ENCODE peak calls at places on chromosomes 11 and 22, in nine cellular contexts. One of them, this sample, is unnamed.

GRCh38 chr11:129373489-129373953 is 2.1 kb upstream of the BARX2 start:
- DNase-seq in bronchial epithelial cell: no peak
- DNase-seq in T-helper 9 cell: no peak
- DNase-seq in GM23248: peak; percentile 59
- DNase-seq in DMS153: no peak
- DNase-seq in GM20000: peak; percentile 30
- DNase-seq in GM06990: no peak
- DNase-seq in stimulated activated CD8-positive, alpha-beta memory T cell treated with anti-CD3 and anti-CD28 coated beads, Interleukin-15, amount 100 ng/mL, for 48 hours: no peak
- DNase-seq in stimulated activated CD4-positive, alpha-beta T cell treated with anti-CD3 and anti-CD28 coated beads, Interleukin-1b, Interleukin-23, amount 100 ng/mL, for 24 hours: no peak
- DNase-seq in this sample: no peak

GRCh38 chr11:61111786-61112517 is 9.7 kb downstream of the CD5 start:
- DNase-seq in bronchial epithelial cell: no peak
- DNase-seq in T-helper 9 cell: peak; percentile 40
- DNase-seq in GM23248: no peak
- DNase-seq in DMS153: no peak
- DNase-seq in GM20000: no peak
- DNase-seq in GM06990: no peak
- DNase-seq in stimulated activated CD8-positive, alpha-beta memory T cell treated with anti-CD3 and anti-CD28 coated beads, Interleukin-15, amount 100 ng/mL, for 48 hours: peak; percentile 64
- DNase-seq in stimulated activated CD4-positive, alpha-beta T cell treated with anti-CD3 and anti-CD28 coated beads, Interleukin-1b, Interleukin-23, amount 100 ng/mL, for 24 hours: peak; percentile 60
- DNase-seq in this sample: peak; percentile 64

GRCh38 chr11:59154585-59154984 is 11.9 kb downstream of the FAM111A start:
- DNase-seq in bronchial epithelial cell: no peak
- DNase-seq in T-helper 9 cell: no peak
- DNase-seq in GM23248: no peak
- DNase-seq in DMS153: no peak
- DNase-seq in GM20000: no peak
- DNase-seq in GM06990: no peak
- DNase-seq in stimulated activated CD8-positive, alpha-beta memory T cell treated with anti-CD3 and anti-CD28 coated beads, Interleukin-15, amount 100 ng/mL, for 48 hours: no peak
- DNase-seq in stimulated activated CD4-positive, alpha-beta T cell treated with anti-CD3 and anti-CD28 coated beads, Interleukin-1b, Interleukin-23, amount 100 ng/mL, for 24 hours: no peak
- DNase-seq in this sample: no peak

GRCh38 chr11:57432714-57433163 is 5.8 kb upstream of the SLC43A3 start:
- DNase-seq in bronchial epithelial cell: peak; percentile 57
- DNase-seq in T-helper 9 cell: no peak
- DNase-seq in GM23248: peak; percentile 90
- DNase-seq in DMS153: no peak
- DNase-seq in GM20000: no peak
- DNase-seq in GM06990: no peak
- DNase-seq in stimulated activated CD8-positive, alpha-beta memory T cell treated with anti-CD3 and anti-CD28 coated beads, Interleukin-15, amount 100 ng/mL, for 48 hours: peak; percentile 28
- DNase-seq in stimulated activated CD4-positive, alpha-beta T cell treated with anti-CD3 and anti-CD28 coated beads, Interleukin-1b, Interleukin-23, amount 100 ng/mL, for 24 hours: no peak
- DNase-seq in this sample: no peak

GRCh38 chr22:45207533-45207932 is 33.2 kb downstream of the KIAA0930 start:
- DNase-seq in bronchial epithelial cell: no peak
- DNase-seq in T-helper 9 cell: no peak
- DNase-seq in GM23248: no peak
- DNase-seq in DMS153: no peak
- DNase-seq in GM20000: no peak
- DNase-seq in GM06990: no peak
- DNase-seq in stimulated activated CD8-positive, alpha-beta memory T cell treated with anti-CD3 and anti-CD28 coated beads, Interleukin-15, amount 100 ng/mL, for 48 hours: no peak
- DNase-seq in stimulated activated CD4-positive, alpha-beta T cell treated with anti-CD3 and anti-CD28 coated beads, Interleukin-1b, Interleukin-23, amount 100 ng/mL, for 24 hours: no peak
- DNase-seq in this sample: no peak

GRCh38 chr11:65003282-65003681 is 6.5 kb upstream of the BATF2 start:
- DNase-seq in bronchial epithelial cell: peak; percentile 38
- DNase-seq in T-helper 9 cell: no peak
- DNase-seq in GM23248: peak; percentile 65
- DNase-seq in DMS153: no peak
- DNase-seq in GM20000: no peak
- DNase-seq in GM06990: no peak
- DNase-seq in stimulated activated CD8-positive, alpha-beta memory T cell treated with anti-CD3 and anti-CD28 coated beads, Interleukin-15, amount 100 ng/mL, for 48 hours: no peak
- DNase-seq in stimulated activated CD4-positive, alpha-beta T cell treated with anti-CD3 and anti-CD28 coated beads, Interleukin-1b, Interleukin-23, amount 100 ng/mL, for 24 hours: no peak
- DNase-seq in this sample: no peak

GRCh38 chr11:62879554-62879953 is 1.1 kb upstream of the SLC3A2 start:
- DNase-seq in bronchial epithelial cell: no peak
- DNase-seq in T-helper 9 cell: no peak
- DNase-seq in GM23248: peak; percentile 52
- DNase-seq in DMS153: no peak
- DNase-seq in GM20000: no peak
- DNase-seq in GM06990: no peak
- DNase-seq in stimulated activated CD8-positive, alpha-beta memory T cell treated with anti-CD3 and anti-CD28 coated beads, Interleukin-15, amount 100 ng/mL, for 48 hours: no peak
- DNase-seq in stimulated activated CD4-positive, alpha-beta T cell treated with anti-CD3 and anti-CD28 coated beads, Interleukin-1b, Interleukin-23, amount 100 ng/mL, for 24 hours: no peak
- DNase-seq in this sample: no peak

GRCh38 chr11:96390403-96390830 is 604 bp downstream of the JRKL start:
- DNase-seq in bronchial epithelial cell: no peak
- DNase-seq in T-helper 9 cell: no peak
- DNase-seq in GM23248: peak; percentile 54
- DNase-seq in DMS153: no peak
- DNase-seq in GM20000: no peak
- DNase-seq in GM06990: no peak
- DNase-seq in stimulated activated CD8-positive, alpha-beta memory T cell treated with anti-CD3 and anti-CD28 coated beads, Interleukin-15, amount 100 ng/mL, for 48 hours: no peak
- DNase-seq in stimulated activated CD4-positive, alpha-beta T cell treated with anti-CD3 and anti-CD28 coated beads, Interleukin-1b, Interleukin-23, amount 100 ng/mL, for 24 hours: no peak
- DNase-seq in this sample: no peak

GRCh38 chr11:108672113-108672512 is 7.2 kb downstream of the DDX10 start:
- DNase-seq in bronchial epithelial cell: no peak
- DNase-seq in T-helper 9 cell: no peak
- DNase-seq in GM23248: peak; percentile 51
- DNase-seq in DMS153: no peak
- DNase-seq in GM20000: no peak
- DNase-seq in GM06990: no peak
- DNase-seq in stimulated activated CD8-positive, alpha-beta memory T cell treated with anti-CD3 and anti-CD28 coated beads, Interleukin-15, amount 100 ng/mL, for 48 hours: no peak
- DNase-seq in stimulated activated CD4-positive, alpha-beta T cell treated with anti-CD3 and anti-CD28 coated beads, Interleukin-1b, Interleukin-23, amount 100 ng/mL, for 24 hours: no peak
- DNase-seq in this sample: no peak

GRCh38 chr22:30238661-30239420 is 7.7 kb downstream of the LIF start:
- DNase-seq in bronchial epithelial cell: no peak
- DNase-seq in T-helper 9 cell: no peak
- DNase-seq in GM23248: peak; percentile 23
- DNase-seq in DMS153: no peak
- DNase-seq in GM20000: no peak
- DNase-seq in GM06990: no peak
- DNase-seq in stimulated activated CD8-positive, alpha-beta memory T cell treated with anti-CD3 and anti-CD28 coated beads, Interleukin-15, amount 100 ng/mL, for 48 hours: no peak
- DNase-seq in stimulated activated CD4-positive, alpha-beta T cell treated with anti-CD3 and anti-CD28 coated beads, Interleukin-1b, Interleukin-23, amount 100 ng/mL, for 24 hours: no peak
- DNase-seq in this sample: no peak

GRCh38 chr11:94926698-94927237 is 46.6 kb downstream of the CWC15 start:
- DNase-seq in bronchial epithelial cell: no peak
- DNase-seq in T-helper 9 cell: no peak
- DNase-seq in GM23248: peak; percentile 84
- DNase-seq in DMS153: no peak
- DNase-seq in GM20000: no peak
- DNase-seq in GM06990: no peak
- DNase-seq in stimulated activated CD8-positive, alpha-beta memory T cell treated with anti-CD3 and anti-CD28 coated beads, Interleukin-15, amount 100 ng/mL, for 48 hours: no peak
- DNase-seq in stimulated activated CD4-positive, alpha-beta T cell treated with anti-CD3 and anti-CD28 coated beads, Interleukin-1b, Interleukin-23, amount 100 ng/mL, for 24 hours: no peak
- DNase-seq in this sample: no peak

GRCh38 chr11:17224727-17225126 is 16.9 kb upstream of the PIK3C2A start:
- DNase-seq in bronchial epithelial cell: no peak
- DNase-seq in T-helper 9 cell: no peak
- DNase-seq in GM23248: no peak
- DNase-seq in DMS153: no peak
- DNase-seq in GM20000: no peak
- DNase-seq in GM06990: no peak
- DNase-seq in stimulated activated CD8-positive, alpha-beta memory T cell treated with anti-CD3 and anti-CD28 coated beads, Interleukin-15, amount 100 ng/mL, for 48 hours: no peak
- DNase-seq in stimulated activated CD4-positive, alpha-beta T cell treated with anti-CD3 and anti-CD28 coated beads, Interleukin-1b, Interleukin-23, amount 100 ng/mL, for 24 hours: no peak
- DNase-seq in this sample: no peak

GRCh38 chr11:75790986-75791385 is 22.4 kb downstream of the DGAT2 start:
- DNase-seq in bronchial epithelial cell: peak; percentile 81
- DNase-seq in T-helper 9 cell: no peak
- DNase-seq in GM23248: peak; percentile 26
- DNase-seq in DMS153: no peak
- DNase-seq in GM20000: no peak
- DNase-seq in GM06990: no peak
- DNase-seq in stimulated activated CD8-positive, alpha-beta memory T cell treated with anti-CD3 and anti-CD28 coated beads, Interleukin-15, amount 100 ng/mL, for 48 hours: no peak
- DNase-seq in stimulated activated CD4-positive, alpha-beta T cell treated with anti-CD3 and anti-CD28 coated beads, Interleukin-1b, Interleukin-23, amount 100 ng/mL, for 24 hours: no peak
- DNase-seq in this sample: no peak

GRCh38 chr11:69453151-69453550 is 28.3 kb upstream of the LINC01488 start:
- DNase-seq in bronchial epithelial cell: no peak
- DNase-seq in T-helper 9 cell: no peak
- DNase-seq in GM23248: no peak
- DNase-seq in DMS153: no peak
- DNase-seq in GM20000: no peak
- DNase-seq in GM06990: no peak
- DNase-seq in stimulated activated CD8-positive, alpha-beta memory T cell treated with anti-CD3 and anti-CD28 coated beads, Interleukin-15, amount 100 ng/mL, for 48 hours: no peak
- DNase-seq in stimulated activated CD4-positive, alpha-beta T cell treated with anti-CD3 and anti-CD28 coated beads, Interleukin-1b, Interleukin-23, amount 100 ng/mL, for 24 hours: no peak
- DNase-seq in this sample: no peak

GRCh38 chr11:123273616-123274015 is 78.6 kb upstream of the CLMP start:
- DNase-seq in bronchial epithelial cell: no peak
- DNase-seq in T-helper 9 cell: no peak
- DNase-seq in GM23248: no peak
- DNase-seq in DMS153: no peak
- DNase-seq in GM20000: no peak
- DNase-seq in GM06990: no peak
- DNase-seq in stimulated activated CD8-positive, alpha-beta memory T cell treated with anti-CD3 and anti-CD28 coated beads, Interleukin-15, amount 100 ng/mL, for 48 hours: no peak
- DNase-seq in stimulated activated CD4-positive, alpha-beta T cell treated with anti-CD3 and anti-CD28 coated beads, Interleukin-1b, Interleukin-23, amount 100 ng/mL, for 24 hours: no peak
- DNase-seq in this sample: no peak

GRCh38 chr11:123061403-123062157 is at the start of gene HSPA8:
- DNase-seq in bronchial epithelial cell: no peak
- DNase-seq in T-helper 9 cell: peak; percentile 48
- DNase-seq in GM23248: peak; percentile 86
- DNase-seq in DMS153: peak; percentile 22
- DNase-seq in GM20000: no peak
- DNase-seq in GM06990: no peak
- DNase-seq in stimulated activated CD8-positive, alpha-beta memory T cell treated with anti-CD3 and anti-CD28 coated beads, Interleukin-15, amount 100 ng/mL, for 48 hours: peak; percentile 55
- DNase-seq in stimulated activated CD4-positive, alpha-beta T cell treated with anti-CD3 and anti-CD28 coated beads, Interleukin-1b, Interleukin-23, amount 100 ng/mL, for 24 hours: peak; percentile 69
- DNase-seq in this sample: peak; percentile 45

GRCh38 chr11:113645593-113646349 is 60.3 kb downstream of the TMPRSS5 start:
- DNase-seq in bronchial epithelial cell: no peak
- DNase-seq in T-helper 9 cell: no peak
- DNase-seq in GM23248: no peak
- DNase-seq in DMS153: no peak
- DNase-seq in GM20000: no peak
- DNase-seq in GM06990: no peak
- DNase-seq in stimulated activated CD8-positive, alpha-beta memory T cell treated with anti-CD3 and anti-CD28 coated beads, Interleukin-15, amount 100 ng/mL, for 48 hours: no peak
- DNase-seq in stimulated activated CD4-positive, alpha-beta T cell treated with anti-CD3 and anti-CD28 coated beads, Interleukin-1b, Interleukin-23, amount 100 ng/mL, for 24 hours: no peak
- DNase-seq in this sample: no peak

GRCh38 chr11:116882386-116882785 is 45.0 kb upstream of the APOA1 start:
- DNase-seq in bronchial epithelial cell: peak; percentile 43
- DNase-seq in T-helper 9 cell: no peak
- DNase-seq in GM23248: peak; percentile 88
- DNase-seq in DMS153: no peak
- DNase-seq in GM20000: no peak
- DNase-seq in GM06990: no peak
- DNase-seq in stimulated activated CD8-positive, alpha-beta memory T cell treated with anti-CD3 and anti-CD28 coated beads, Interleukin-15, amount 100 ng/mL, for 48 hours: no peak
- DNase-seq in stimulated activated CD4-positive, alpha-beta T cell treated with anti-CD3 and anti-CD28 coated beads, Interleukin-1b, Interleukin-23, amount 100 ng/mL, for 24 hours: no peak
- DNase-seq in this sample: no peak

GRCh38 chr11:479311-479710 is 27.7 kb downstream of the RNH1 start:
- DNase-seq in bronchial epithelial cell: no peak
- DNase-seq in T-helper 9 cell: no peak
- DNase-seq in GM23248: no peak
- DNase-seq in DMS153: no peak
- DNase-seq in GM20000: no peak
- DNase-seq in GM06990: no peak
- DNase-seq in stimulated activated CD8-positive, alpha-beta memory T cell treated with anti-CD3 and anti-CD28 coated beads, Interleukin-15, amount 100 ng/mL, for 48 hours: no peak
- DNase-seq in stimulated activated CD4-positive, alpha-beta T cell treated with anti-CD3 and anti-CD28 coated beads, Interleukin-1b, Interleukin-23, amount 100 ng/mL, for 24 hours: no peak
- DNase-seq in this sample: no peak

GRCh38 chr11:111977141-111978027 is 40.2 kb downstream of the DIXDC1 start:
- DNase-seq in bronchial epithelial cell: no peak
- DNase-seq in T-helper 9 cell: peak; percentile 4
- DNase-seq in GM23248: peak; percentile 78
- DNase-seq in DMS153: peak; percentile 8
- DNase-seq in GM20000: peak; percentile 71
- DNase-seq in GM06990: no peak
- DNase-seq in stimulated activated CD8-positive, alpha-beta memory T cell treated with anti-CD3 and anti-CD28 coated beads, Interleukin-15, amount 100 ng/mL, for 48 hours: no peak
- DNase-seq in stimulated activated CD4-positive, alpha-beta T cell treated with anti-CD3 and anti-CD28 coated beads, Interleukin-1b, Interleukin-23, amount 100 ng/mL, for 24 hours: peak; percentile 6
- DNase-seq in this sample: no peak

GRCh38 chr11:9459573-9460321 is 1.1 kb upstream of the ZNF143 start:
- DNase-seq in bronchial epithelial cell: peak; percentile 52
- DNase-seq in T-helper 9 cell: no peak
- DNase-seq in GM23248: peak; percentile 76
- DNase-seq in DMS153: peak; percentile 12
- DNase-seq in GM20000: no peak
- DNase-seq in GM06990: peak; percentile 47
- DNase-seq in stimulated activated CD8-positive, alpha-beta memory T cell treated with anti-CD3 and anti-CD28 coated beads, Interleukin-15, amount 100 ng/mL, for 48 hours: peak; percentile 5
- DNase-seq in stimulated activated CD4-positive, alpha-beta T cell treated with anti-CD3 and anti-CD28 coated beads, Interleukin-1b, Interleukin-23, amount 100 ng/mL, for 24 hours: no peak
- DNase-seq in this sample: no peak

GRCh38 chr11:126837581-126837980 is 163.0 kb downstream of the KIRREL3 start:
- DNase-seq in bronchial epithelial cell: no peak
- DNase-seq in T-helper 9 cell: no peak
- DNase-seq in GM23248: no peak
- DNase-seq in DMS153: no peak
- DNase-seq in GM20000: no peak
- DNase-seq in GM06990: no peak
- DNase-seq in stimulated activated CD8-positive, alpha-beta memory T cell treated with anti-CD3 and anti-CD28 coated beads, Interleukin-15, amount 100 ng/mL, for 48 hours: no peak
- DNase-seq in stimulated activated CD4-positive, alpha-beta T cell treated with anti-CD3 and anti-CD28 coated beads, Interleukin-1b, Interleukin-23, amount 100 ng/mL, for 24 hours: no peak
- DNase-seq in this sample: no peak

This sample was measured in T-helper 22 cell.